ENCODE peak calls at places on chromosomes 4 and X, in nine cellular contexts. D is A549, U is HepG2, L is suprapubic skin, S is SK-N-SH, H is stomach, B is transverse colon, G is ovary, M is H1. Y is an unnamed sample.

GRCh38 chr4:98117363-98117762 is 25.9 kb downstream of the STPG2 start:
- DNase-seq in D (no peak), U (no peak), L (no peak), S (no peak), H (no peak), B (no peak), G (no peak), M (no peak), Y (no peak)

GRCh38 chr4:178577933-178578332 is 1135.7 kb upstream of the AGA start:
- DNase-seq in D (no peak), U (peak; percentile 1), L (no peak), S (peak; percentile 12), H (no peak), B (no peak), G (no peak), M (no peak), Y (no peak)

GRCh38 chr4:7485096-7485495 is 50.4 kb upstream of the PSAPL1 start:
- DNase-seq in D (no peak), U (no peak), L (no peak), S (no peak), H (no peak), B (no peak), G (no peak), M (no peak), Y (no peak)

GRCh38 chr4:3851211-3851610 is 85.0 kb downstream of the ADRA2C start:
- DNase-seq in D (no peak), U (no peak), L (no peak), S (no peak), H (no peak), B (no peak), G (no peak), M (no peak), Y (no peak)

GRCh38 chr4:99362768-99363167 is 10.2 kb upstream of the ADH1C start:
- DNase-seq in D (no peak), U (no peak), L (no peak), S (no peak), H (no peak), B (no peak), G (no peak), M (no peak), Y (no peak)

GRCh38 chrX:133171962-133172708 is 46.0 kb downstream of the TFDP3 start:
- DNase-seq in D (peak; percentile 17), U (no peak), L (no peak), S (peak; percentile 24), H (no peak), B (no peak), G (no peak), M (no peak), Y (no peak)

GRCh38 chr4:101337688-101338087 is 9.6 kb downstream of the PPP3CA start:
- DNase-seq in D (no peak), U (no peak), L (no peak), S (no peak), H (no peak), B (no peak), G (no peak), M (no peak), Y (no peak)

GRCh38 chrX:143664302-143664701 is 28.4 kb upstream of the SLITRK4 start:
- DNase-seq in D (peak; percentile 7), U (no peak), L (no peak), S (peak; percentile 11), H (no peak), B (no peak), G (no peak), M (no peak), Y (no peak)

GRCh38 chrX:56762220-56762619 is 33.2 kb downstream of the NBDY start:
- DNase-seq in D (no peak), U (no peak), L (no peak), S (no peak), H (no peak), B (no peak), G (no peak), M (no peak), Y (no peak)

GRCh38 chr4:86921608-86922252 is 13.1 kb upstream of the AFF1 start:
- DNase-seq in D (no peak), U (no peak), L (no peak), S (no peak), H (no peak), B (no peak), G (no peak), M (no peak), Y (no peak)

GRCh38 chrX:6226053-6226645 is 2.5 kb downstream of the NLGN4X start:
- DNase-seq in D (no peak), U (no peak), L (no peak), S (peak; percentile 70), H (no peak), B (no peak), G (peak; percentile 56), M (peak; percentile 57), Y (no peak)

GRCh38 chrX:17919896-17920446 is 58.9 kb upstream of the RAI2 start:
- DNase-seq in D (no peak), U (no peak), L (no peak), S (no peak), H (no peak), B (no peak), G (no peak), M (no peak), Y (no peak)

GRCh38 chr4:125666635-125667034 is 351.9 kb downstream of the FAT4 start:
- DNase-seq in D (no peak), U (no peak), L (no peak), S (no peak), H (no peak), B (no peak), G (no peak), M (no peak), Y (no peak)

GRCh38 chr4:153038493-153039311 is 102.6 kb downstream of the FHDC1 start:
- DNase-seq in D (peak; percentile 2), U (peak; percentile 87), L (no peak), S (no peak), H (peak; percentile 33), B (no peak), G (no peak), M (no peak), Y (no peak)

DNA sequence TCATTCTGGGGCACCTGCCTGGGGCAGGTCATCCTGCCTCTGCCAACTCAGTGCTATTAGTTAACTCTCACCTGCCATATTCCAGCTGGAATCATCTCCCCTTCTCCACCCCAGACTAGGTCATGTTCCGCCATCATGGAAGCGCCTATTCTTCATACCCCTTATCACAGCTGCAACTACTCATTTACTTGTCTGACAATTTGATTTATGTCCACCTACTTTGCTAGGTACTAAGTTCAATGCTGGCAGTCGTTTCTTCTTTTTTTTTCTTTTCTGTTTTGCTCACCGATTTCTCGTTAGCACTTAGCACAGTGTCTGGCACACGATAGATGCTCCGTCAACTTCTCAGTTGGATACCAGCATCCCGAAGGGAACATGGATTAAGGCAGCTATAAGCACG is 1.1 kb upstream of the FMR1 start:
- DNase-seq in D (no peak), U (no peak), L (no peak), S (no peak), H (no peak), B (no peak), G (no peak), M (no peak), Y (no peak)
- H3K4me3 ChIP-seq in D (no peak overlapping the region), U (no peak overlapping the region), L (no peak overlapping the region), S (no peak overlapping the region), H (no peak overlapping the region), B (no peak overlapping the region), G (no peak overlapping the region), M (no peak overlapping the region), Y (no peak overlapping the region)

GRCh38 chr4:53776141-53776540 is 184.9 kb upstream of the LNX1 start:
- DNase-seq in D (no peak), U (no peak), L (no peak), S (no peak), H (no peak), B (no peak), G (no peak), M (no peak), Y (no peak)

GRCh38 chr4:53779025-53779424 is 187.7 kb upstream of the LNX1 start:
- DNase-seq in D (no peak), U (no peak), L (no peak), S (no peak), H (no peak), B (no peak), G (no peak), M (no peak), Y (no peak)

GRCh38 chr4:53775381-53775780 is 184.1 kb upstream of the LNX1 start:
- DNase-seq in D (no peak), U (no peak), L (no peak), S (no peak), H (no peak), B (no peak), G (no peak), M (no peak), Y (no peak)

GRCh38 chr4:53777244-53777984 is 186.1 kb upstream of the LNX1 start:
- DNase-seq in D (peak; percentile 53), U (no peak), L (no peak), S (no peak), H (no peak), B (no peak), G (no peak), M (no peak), Y (no peak)

GRCh38 chr4:53778122-53778521 is 186.8 kb upstream of the LNX1 start:
- DNase-seq in D (no peak), U (no peak), L (no peak), S (no peak), H (no peak), B (no peak), G (no peak), M (no peak), Y (no peak)
- H3K27ac ChIP-seq in D (peak overlapping the region; percentile 77), U (no peak overlapping the region), L (no peak overlapping the region), S (peak overlapping the region; percentile 16), H (no peak overlapping the region), B (peak overlapping the region; percentile 42), G (no peak overlapping the region), M (no peak overlapping the region), Y (no peak overlapping the region)

GRCh38 chr4:158652920-158653319 is 18.8 kb downstream of the C4orf46 start:
- DNase-seq in D (no peak), U (no peak), L (no peak), S (no peak), H (no peak), B (no peak), G (no peak), M (no peak), Y (no peak)

GRCh38 chr4:158657291-158657690 is 14.4 kb downstream of the C4orf46 start:
- DNase-seq in D (no peak), U (no peak), L (no peak), S (no peak), H (no peak), B (no peak), G (no peak), M (no peak), Y (no peak)

DNA sequence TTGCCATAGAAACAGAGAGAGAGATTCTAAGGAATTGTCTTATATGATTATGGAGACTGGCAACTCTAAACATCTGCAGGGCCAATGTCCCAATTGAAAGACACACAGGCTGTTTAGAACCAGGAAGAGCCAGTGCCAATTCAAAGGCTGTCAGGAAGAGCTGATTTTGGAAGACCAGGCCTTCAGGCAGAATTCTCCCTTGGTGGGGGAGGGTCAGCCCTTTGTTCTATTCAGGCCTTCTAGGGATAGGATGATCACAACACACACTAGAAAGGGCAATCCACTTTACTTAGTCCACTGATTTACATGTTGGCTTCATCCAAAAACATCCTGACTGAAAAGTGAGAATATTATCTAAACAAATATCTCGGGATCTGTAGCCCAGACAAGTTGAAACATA is 15.2 kb downstream of the C4orf46 start:
- DNase-seq in D (no peak), U (no peak), L (no peak), S (no peak), H (no peak), B (no peak), G (no peak), M (no peak), Y (no peak)
- TF ChIP-seq EP300 in D (no peak), U (no peak), L (no peak), S (no peak), H (no peak), B (no peak), G (no peak), M (no peak), Y (no peak)

GRCh38 chr4:183987987-183988392 is 82.9 kb downstream of the STOX2 start:
- DNase-seq in D (peak; percentile 95), U (peak; percentile 7), L (no peak), S (peak; percentile 54), H (peak; percentile 68), B (peak; percentile 61), G (peak; percentile 52), M (no peak), Y (peak; percentile 40)
- H3K4me3 ChIP-seq in D (peak overlapping the region; percentile 47), U (no peak overlapping the region), L (peak overlapping the region; percentile 44), S (peak overlapping the region; percentile 60), H (peak overlapping the region; percentile 38), B (peak overlapping the region; percentile 24), G (peak overlapping the region; percentile 29), M (no peak overlapping the region), Y (peak overlapping the region; percentile 39)